ENCODE peak calls at places on chromosomes 4 and X, in seven cellular contexts. One of them, this sample, is unnamed.

GRCh38 chrX:307261-308111 is 11.1 kb downstream of the GTPBP6 start:
- DNase-seq in GM18507: no peak
- DNase-seq in MV-4-11: no peak
- DNase-seq in ELR: no peak
- DNase-seq in EL: no peak
- DNase-seq in HT-29: no peak
- DNase-seq in HS-5: no peak
- DNase-seq in this sample: no peak

GRCh38 chr4:102500371-102501175 is 586 bp upstream of the NFKB1 start:
- DNase-seq in ELR: peak
- DNase-seq in HS-5: peak
- DNase-seq in MV-4-11: no peak
- DNase-seq in EL: peak
- DNase-seq in HT-29: peak
- DNase-seq in GM18507: no peak
- DNase-seq in this sample: no peak

GRCh38 chr4:37627263-37627662 is 58.9 kb downstream of the RELL1 start:
- DNase-seq in HT-29: no peak
- DNase-seq in GM18507: no peak
- DNase-seq in HS-5: no peak
- DNase-seq in ELR: no peak
- DNase-seq in MV-4-11: no peak
- DNase-seq in EL: no peak
- DNase-seq in this sample: no peak

GRCh38 chr4:133969202-133969873 is 232.3 kb downstream of the PABPC4L start:
- DNase-seq in ELR: peak
- DNase-seq in HT-29: peak
- DNase-seq in GM18507: no peak
- DNase-seq in HS-5: peak
- DNase-seq in MV-4-11: no peak
- DNase-seq in EL: peak
- DNase-seq in this sample: no peak

GRCh38 chr4:142314686-142315085 is 531.4 kb downstream of the INPP4B start:
- DNase-seq in GM18507: no peak
- DNase-seq in EL: no peak
- DNase-seq in ELR: no peak
- DNase-seq in HT-29: peak
- DNase-seq in HS-5: no peak
- DNase-seq in MV-4-11: no peak
- DNase-seq in this sample: peak

GRCh38 chr4:6199344-6199921 is 916 bp downstream of the JAKMIP1 start:
- DNase-seq in GM18507: no peak
- DNase-seq in HT-29: no peak
- DNase-seq in MV-4-11: no peak
- DNase-seq in EL: no peak
- DNase-seq in ELR: no peak
- DNase-seq in HS-5: no peak
- DNase-seq in this sample: no peak

GRCh38 chr4:172953896-172954568 is 214.6 kb upstream of the GALNT7 start:
- DNase-seq in GM18507: no peak
- DNase-seq in EL: no peak
- DNase-seq in ELR: peak
- DNase-seq in MV-4-11: no peak
- DNase-seq in HT-29: no peak
- DNase-seq in HS-5: no peak
- DNase-seq in this sample: no peak

GRCh38 chrX:153820601-153821000 is 9.7 kb downstream of the PDZD4 start:
- DNase-seq in ELR: no peak
- DNase-seq in MV-4-11: no peak
- DNase-seq in EL: no peak
- DNase-seq in HT-29: no peak
- DNase-seq in GM18507: no peak
- DNase-seq in HS-5: no peak
- DNase-seq in this sample: no peak

GRCh38 chr4:140152015-140152703 is 1.8 kb downstream of the MAML3 start:
- DNase-seq in GM18507: no peak
- DNase-seq in HT-29: peak
- DNase-seq in HS-5: no peak
- DNase-seq in MV-4-11: peak
- DNase-seq in ELR: peak
- DNase-seq in EL: no peak
- DNase-seq in this sample: no peak

GRCh38 chrX:38880460-38880859 is 79.2 kb downstream of the MID1IP1 start:
- DNase-seq in GM18507: no peak
- DNase-seq in HS-5: no peak
- DNase-seq in HT-29: peak
- DNase-seq in MV-4-11: no peak
- DNase-seq in EL: peak
- DNase-seq in ELR: peak
- DNase-seq in this sample: no peak

GRCh38 chr4:47835489-47835888 is 2.4 kb downstream of the CORIN start:
- DNase-seq in MV-4-11: peak
- DNase-seq in HT-29: no peak
- DNase-seq in ELR: peak
- DNase-seq in HS-5: no peak
- DNase-seq in EL: peak
- DNase-seq in GM18507: no peak
- DNase-seq in this sample: no peak

GRCh38 chr4:156515295-156515694 is 456.3 kb downstream of the PDGFC start:
- DNase-seq in EL: no peak
- DNase-seq in GM18507: no peak
- DNase-seq in MV-4-11: peak
- DNase-seq in ELR: peak
- DNase-seq in HS-5: no peak
- DNase-seq in HT-29: no peak
- DNase-seq in this sample: no peak

GRCh38 chrX:13123247-13123856 is 78.9 kb upstream of the FAM9C start:
- DNase-seq in EL: no peak
- DNase-seq in HT-29: no peak
- DNase-seq in ELR: no peak
- DNase-seq in HS-5: no peak
- DNase-seq in GM18507: no peak
- DNase-seq in MV-4-11: no peak
- DNase-seq in this sample: no peak

GRCh38 chrX:24149346-24150050 is at the start of gene ZFX:
- DNase-seq in HS-5: no peak
- DNase-seq in MV-4-11: peak
- DNase-seq in GM18507: no peak
- DNase-seq in EL: peak
- DNase-seq in ELR: peak
- DNase-seq in HT-29: peak
- DNase-seq in this sample: peak

GRCh38 chr4:52799813-52800212 is 48.6 kb upstream of the ERVMER34-1 start:
- DNase-seq in HS-5: no peak
- DNase-seq in EL: no peak
- DNase-seq in HT-29: peak
- DNase-seq in MV-4-11: no peak
- DNase-seq in ELR: peak
- DNase-seq in GM18507: no peak
- DNase-seq in this sample: no peak

GRCh38 chrX:107713205-107714195 is 62.1 kb downstream of the TSC22D3 start:
- DNase-seq in GM18507: no peak
- DNase-seq in HT-29: no peak
- DNase-seq in HS-5: no peak
- DNase-seq in ELR: no peak
- DNase-seq in MV-4-11: no peak
- DNase-seq in EL: no peak
- DNase-seq in this sample: no peak

GRCh38 chr4:137558951-137559350 is 26.7 kb upstream of the PCDH18 start:
- DNase-seq in EL: peak
- DNase-seq in ELR: peak
- DNase-seq in HS-5: no peak
- DNase-seq in HT-29: no peak
- DNase-seq in GM18507: no peak
- DNase-seq in MV-4-11: no peak
- DNase-seq in this sample: no peak

GRCh38 chr4:183905081-183905592 is at the start of gene STOX2:
- DNase-seq in ELR: no peak
- DNase-seq in MV-4-11: peak
- DNase-seq in HT-29: no peak
- DNase-seq in GM18507: no peak
- DNase-seq in EL: peak
- DNase-seq in HS-5: no peak
- DNase-seq in this sample: peak

GRCh38 chr4:16056681-16057400 is 27.0 kb downstream of the PROM1 start:
- DNase-seq in MV-4-11: no peak
- DNase-seq in HS-5: no peak
- DNase-seq in ELR: no peak
- DNase-seq in EL: no peak
- DNase-seq in GM18507: no peak
- DNase-seq in HT-29: peak
- DNase-seq in this sample: no peak

GRCh38 chr4:44538534-44538933 is 89.9 kb upstream of the KCTD8 start:
- DNase-seq in GM18507: no peak
- DNase-seq in ELR: no peak
- DNase-seq in EL: no peak
- DNase-seq in MV-4-11: no peak
- DNase-seq in HT-29: no peak
- DNase-seq in HS-5: no peak
- DNase-seq in this sample: no peak

GRCh38 chr4:3342182-3342854 is 49.5 kb downstream of the RGS12 start:
- DNase-seq in ELR: peak
- DNase-seq in EL: peak
- DNase-seq in HT-29: no peak
- DNase-seq in MV-4-11: no peak
- DNase-seq in HS-5: peak
- DNase-seq in GM18507: no peak
- DNase-seq in this sample: no peak

GRCh38 chr4:112270643-112271484 is 14.8 kb downstream of the TIFA start:
- DNase-seq in MV-4-11: peak
- DNase-seq in ELR: peak
- DNase-seq in HT-29: no peak
- DNase-seq in EL: peak
- DNase-seq in HS-5: peak
- DNase-seq in GM18507: no peak
- DNase-seq in this sample: peak

GRCh38 chr4:151260526-151260925 is 16.4 kb upstream of the PRSS48 start:
- DNase-seq in HT-29: no peak
- DNase-seq in ELR: peak
- DNase-seq in HS-5: no peak
- DNase-seq in EL: peak
- DNase-seq in MV-4-11: no peak
- DNase-seq in GM18507: no peak
- DNase-seq in this sample: no peak

GRCh38 chr4:95304898-95305297 is 243.9 kb downstream of the UNC5C start:
- DNase-seq in EL: no peak
- DNase-seq in GM18507: no peak
- DNase-seq in HT-29: no peak
- DNase-seq in ELR: no peak
- DNase-seq in HS-5: no peak
- DNase-seq in MV-4-11: no peak
- DNase-seq in this sample: no peak

GRCh38 chr4:18025263-18025662 is 3.7 kb upstream of the LCORL start:
- DNase-seq in GM18507: no peak
- DNase-seq in HS-5: no peak
- DNase-seq in ELR: no peak
- DNase-seq in MV-4-11: peak
- DNase-seq in EL: no peak
- DNase-seq in HT-29: no peak
- DNase-seq in this sample: no peak

GRCh38 chr4:173489514-173489913 is 40.5 kb downstream of the HAND2 start:
- DNase-seq in ELR: peak
- DNase-seq in MV-4-11: no peak
- DNase-seq in HT-29: no peak
- DNase-seq in EL: peak
- DNase-seq in GM18507: no peak
- DNase-seq in HS-5: peak
- DNase-seq in this sample: no peak

GRCh38 chr4:156193116-156193515 is 239.4 kb upstream of the CTSO start:
- DNase-seq in ELR: no peak
- DNase-seq in HS-5: no peak
- DNase-seq in EL: no peak
- DNase-seq in MV-4-11: no peak
- DNase-seq in GM18507: no peak
- DNase-seq in HT-29: no peak
- DNase-seq in this sample: no peak

GRCh38 chr4:112523008-112523440 is 7.0 kb upstream of the NEUROG2 start:
- DNase-seq in HT-29: no peak
- DNase-seq in HS-5: no peak
- DNase-seq in GM18507: no peak
- DNase-seq in MV-4-11: peak
- DNase-seq in EL: peak
- DNase-seq in ELR: peak
- DNase-seq in this sample: no peak

GRCh38 chr4:123398803-123399637 is 2.4 kb downstream of the SPRY1 start:
- DNase-seq in HS-5: no peak
- DNase-seq in ELR: peak
- DNase-seq in HT-29: peak
- DNase-seq in MV-4-11: peak
- DNase-seq in GM18507: no peak
- DNase-seq in EL: peak
- DNase-seq in this sample: peak